ENCODE peak calls at places on chromosomes 3 and 15, in ten cellular contexts. H is activated T-cell treated with anti-CD3 and anti-CD28 coated beads, Interleukin-2, amount 50 U/mL, for 24 hours; J is retina; M is hippocampal formation; B is NCI-H1105 treated with DMSO at 0.1 percent for 48 hours; O is RWPE1; N is kidney glomerular epithelial cell; P is hepatocyte; G is AML-193; V is fibroblast of mammary gland. T is an unnamed sample.

GRCh38 chr3:134649106-134649705 is 1.6 kb downstream of the KY start:
- DNase-seq in H (no peak), J (no peak), M (no peak), B (no peak), O (no peak), N (no peak), P (no peak), G (no peak), V (no peak), T (no peak)

GRCh38 chr15:29115093-29115991 is 154.3 kb downstream of the NSMCE3 start:
- DNase-seq in H (peak), J (peak), M (peak), B (no peak), O (no peak), N (no peak), P (peak), G (no peak), V (no peak), T (no peak)

GRCh38 chr3:45995370-45996192 is at the start of gene FYCO1:
- DNase-seq in H (peak), J (peak), M (peak), B (peak), O (peak), N (peak), P (peak), G (peak), V (peak), T (peak)

GRCh38 chr15:78229431-78230406 is 4.6 kb downstream of the ACSBG1 start:
- DNase-seq in H (no peak), J (no peak), M (no peak), B (no peak), O (no peak), N (no peak), P (no peak), G (no peak), V (no peak), T (no peak)

GRCh38 chr3:124467980-124468902 is 262.0 kb upstream of the UMPS start:
- DNase-seq in H (no peak), J (peak), M (peak), B (peak), O (peak), N (peak), P (peak), G (peak), V (peak), T (peak)

GRCh38 chr3:51982352-51982837 is 940 bp upstream of the ACY1 start:
- DNase-seq in H (peak), J (no peak), M (no peak), B (peak), O (peak), N (peak), P (peak), G (peak), V (no peak), T (peak)

GRCh38 chr15:89551502-89551901 is 23.8 kb upstream of the TICRR start:
- DNase-seq in H (no peak), J (no peak), M (no peak), B (no peak), O (no peak), N (no peak), P (no peak), G (peak), V (no peak), T (no peak)

GRCh38 chr3:4834403-4834866 is 144.8 kb upstream of the BHLHE40 start:
- DNase-seq in H (peak), J (no peak), M (no peak), B (no peak), O (no peak), N (peak), P (no peak), G (peak), V (no peak), T (no peak)

GRCh38 chr3:149552700-149553099 is 78.2 kb downstream of the TM4SF4 start:
- DNase-seq in H (no peak), J (no peak), M (no peak), B (no peak), O (no peak), N (no peak), P (no peak), G (no peak), V (no peak), T (no peak)

GRCh38 chr15:48974865-48975264 is 11.1 kb upstream of the SHC4 start:
- DNase-seq in H (no peak), J (peak), M (peak), B (no peak), O (no peak), N (no peak), P (no peak), G (no peak), V (no peak), T (no peak)

GRCh38 chr3:138778643-138779042 is 56.1 kb downstream of the PIK3CB start:
- DNase-seq in H (no peak), J (no peak), M (no peak), B (no peak), O (no peak), N (no peak), P (no peak), G (no peak), V (no peak), T (no peak)

GRCh38 chr3:141183606-141184005 is 48.0 kb upstream of the PXYLP1 start:
- DNase-seq in H (no peak), J (no peak), M (no peak), B (no peak), O (no peak), N (no peak), P (no peak), G (no peak), V (no peak), T (no peak)

GRCh38 chr15:87707076-87707475 is 549.5 kb downstream of the NTRK3 start:
- DNase-seq in H (no peak), J (peak), M (no peak), B (no peak), O (no peak), N (no peak), P (no peak), G (no peak), V (no peak), T (no peak)

GRCh38 chr3:160217675-160218074 is 7.5 kb upstream of the C3orf80 start:
- DNase-seq in H (no peak), J (no peak), M (no peak), B (no peak), O (no peak), N (no peak), P (no peak), G (no peak), V (no peak), T (no peak)

GRCh38 chr15:82662641-82663040 is 15.5 kb upstream of the CPEB1 start:
- DNase-seq in H (no peak), J (no peak), M (no peak), B (no peak), O (no peak), N (no peak), P (no peak), G (no peak), V (no peak), T (no peak)

GRCh38 chr3:145882416-145882815 is 278.6 kb downstream of the PLOD2 start:
- DNase-seq in H (no peak), J (no peak), M (no peak), B (no peak), O (no peak), N (no peak), P (no peak), G (no peak), V (peak), T (no peak)